ENCODE peak calls at places on chromosomes 3 and 15, in nine cellular contexts. B is IMR-90, M is choroid plexus epithelial cell, Q is cardiac muscle cell, P is Peyer's patch, S is spleen, H is neural progenitor cell, Y is pancreas, U is uterus. T is an unnamed sample.

GRCh38 chr3:78140866-78141658 is 1101.2 kb downstream of the ROBO2 start:
- DNase-seq in M (peak), B (peak), Y (no peak), S (no peak), P (no peak), U (no peak), Q (peak), H (no peak), T (no peak)

GRCh38 chr3:131142580-131142979 is 115.9 kb downstream of the NEK11 start:
- DNase-seq in Y (no peak), B (peak), H (no peak), M (peak), P (no peak), S (no peak), Q (peak), U (no peak), T (no peak)

GRCh38 chr3:34212175-34212574 is 413.7 kb downstream of the PDCD6IP start:
- DNase-seq in M (peak), Y (no peak), S (no peak), U (no peak), P (no peak), H (no peak), B (no peak), Q (no peak), T (no peak)

GRCh38 chr3:149941946-149942345 is 28.7 kb downstream of the PFN2 start:
- DNase-seq in S (no peak), Y (no peak), Q (no peak), U (no peak), M (no peak), B (no peak), H (no peak), P (no peak), T (no peak)

GRCh38 chr15:68783226-68784054 is 37.3 kb downstream of the ANP32A start:
- DNase-seq in B (no peak), P (peak), Q (no peak), U (no peak), H (peak), S (peak), M (peak), Y (peak), T (no peak)

GRCh38 chr3:126959144-126959920 is 23.6 kb upstream of the PLXNA1 start:
- DNase-seq in S (peak), U (no peak), M (no peak), Q (no peak), Y (no peak), H (no peak), B (no peak), P (no peak), T (no peak)

GRCh38 chr3:10994311-10994710 is 1.8 kb downstream of the SLC6A1 start:
- DNase-seq in S (no peak), P (no peak), Q (no peak), Y (no peak), M (no peak), H (peak), B (no peak), U (no peak), T (no peak)

GRCh38 chr15:60115579-60116415 is 111.7 kb downstream of the FOXB1 start:
- DNase-seq in Q (peak), P (no peak), H (no peak), U (no peak), B (peak), M (peak), S (no peak), Y (no peak), T (no peak)

GRCh38 chr15:94840794-94841587 is 609.6 kb downstream of the MCTP2 start:
- DNase-seq in S (no peak), B (peak), H (no peak), U (no peak), P (no peak), M (peak), Q (no peak), Y (no peak), T (no peak)

GRCh38 chr3:195582947-195583346 is 793 bp downstream of the APOD start:
- DNase-seq in Y (no peak), B (no peak), H (no peak), S (no peak), P (no peak), Q (no peak), U (no peak), M (peak), T (no peak)

GRCh38 chr3:193982258-193982659 is 153.7 kb upstream of the HES1 start:
- DNase-seq in P (no peak), U (peak), B (no peak), Q (peak), S (peak), M (no peak), H (no peak), Y (peak), T (no peak)

GRCh38 chr3:20123121-20123652 is 62.8 kb downstream of the SGO1 start:
- DNase-seq in B (no peak), H (no peak), U (no peak), S (no peak), Q (no peak), M (no peak), P (no peak), Y (no peak), T (no peak)

GRCh38 chr3:129107793-129108192 is 13.8 kb downstream of the RAB43 start:
- DNase-seq in B (no peak), P (no peak), H (no peak), S (no peak), U (no peak), Y (no peak), M (no peak), Q (no peak), T (no peak)

GRCh38 chr3:117793684-117794304 is 1084.2 kb downstream of the TUSC7 start:
- DNase-seq in B (peak), Q (peak), U (no peak), Y (no peak), M (peak), P (no peak), S (no peak), H (no peak), T (no peak)

GRCh38 chr3:100084100-100084806 is 30.0 kb downstream of the FILIP1L start:
- DNase-seq in B (no peak), Y (no peak), M (no peak), P (no peak), U (no peak), S (no peak), Q (no peak), H (no peak), T (no peak)

GRCh38 chr3:193378706-193379105 is at the start of gene ATP13A5:
- DNase-seq in S (no peak), P (no peak), B (no peak), U (no peak), Y (no peak), H (no peak), Q (no peak), M (no peak), T (no peak)

GRCh38 chr15:58539548-58539947 is 107.8 kb downstream of the LIPC start:
- DNase-seq in U (no peak), B (no peak), M (no peak), Y (no peak), P (no peak), Q (no peak), S (no peak), H (no peak), T (no peak)

GRCh38 chr15:39961051-39961450 is 27.1 kb downstream of the EIF2AK4 start:
- DNase-seq in S (no peak), B (peak), Y (no peak), H (no peak), M (no peak), P (no peak), Q (no peak), U (no peak), T (no peak)

GRCh38 chr15:76337739-76338554 is 1.4 kb downstream of the ISL2 start:
- DNase-seq in P (no peak), S (peak), Q (no peak), M (no peak), Y (no peak), B (no peak), H (peak), U (no peak), T (no peak)

GRCh38 chr3:127407026-127407939 is 119.4 kb upstream of the PRR20G start:
- DNase-seq in Q (no peak), B (no peak), P (no peak), S (peak), U (no peak), H (no peak), M (no peak), Y (no peak), T (no peak)

GRCh38 chr3:115245437-115245836 is 98.3 kb upstream of the ZBTB20 start:
- DNase-seq in P (no peak), U (no peak), Y (no peak), M (peak), S (no peak), Q (peak), B (peak), H (no peak), T (no peak)

GRCh38 chr15:34436956-34437442 is 609 bp downstream of the GOLGA8A start:
- DNase-seq in Q (peak), P (peak), Y (no peak), B (peak), M (peak), U (no peak), H (peak), S (peak), T (no peak)

GRCh38 chr3:123296836-123297626 is 95.3 kb downstream of the SEC22A start:
- DNase-seq in B (no peak), U (no peak), M (no peak), H (no peak), P (no peak), Y (no peak), Q (no peak), S (no peak), T (peak)

GRCh38 chr3:38125305-38126120 is 11.4 kb downstream of the ACAA1 start:
- DNase-seq in B (no peak), U (no peak), P (peak), Q (no peak), H (no peak), M (no peak), S (no peak), Y (no peak), T (no peak)

GRCh38 chr3:33717616-33717865 is 513 bp downstream of the CLASP2 start:
- DNase-seq in B (peak), Q (peak), H (peak), P (peak), Y (peak), M (no peak), S (peak), U (peak), T (peak)

GRCh38 chr3:51942603-51943450 is 664 bp downstream of the PARP3 start:
- DNase-seq in M (peak), Y (peak), U (peak), S (peak), B (peak), P (peak), Q (peak), H (no peak), T (peak)

GRCh38 chr3:44468572-44469520 is 8.6 kb downstream of the ZNF445 start:
- DNase-seq in Y (no peak), H (no peak), M (peak), B (peak), Q (peak), S (no peak), U (no peak), P (no peak), T (no peak)

GRCh38 chr3:138426211-138426610 is 8.2 kb upstream of the ESYT3 start:
- DNase-seq in Q (peak), S (no peak), P (no peak), M (peak), Y (no peak), B (peak), U (no peak), H (peak), T (no peak)

GRCh38 chr3:194421-194820 is 2.1 kb upstream of the CHL1 start:
- DNase-seq in H (no peak), B (no peak), S (no peak), U (no peak), Y (no peak), P (no peak), Q (no peak), M (no peak), T (no peak)

GRCh38 chr15:58528197-58528870 is 96.5 kb downstream of the LIPC start:
- DNase-seq in B (peak), S (no peak), U (no peak), M (peak), P (no peak), Y (peak), Q (peak), H (no peak), T (no peak)

GRCh38 chr3:178083906-178084823 is 452.1 kb upstream of the KCNMB2 start:
- DNase-seq in U (no peak), B (no peak), Y (no peak), Q (peak), M (peak), H (peak), S (no peak), P (no peak), T (no peak)
- TF ChIP-seq CTCF in U (peak), B (peak), Y (peak), Q (peak), M (peak), H (peak), S (no peak), P (peak), T (peak)

DNA sequence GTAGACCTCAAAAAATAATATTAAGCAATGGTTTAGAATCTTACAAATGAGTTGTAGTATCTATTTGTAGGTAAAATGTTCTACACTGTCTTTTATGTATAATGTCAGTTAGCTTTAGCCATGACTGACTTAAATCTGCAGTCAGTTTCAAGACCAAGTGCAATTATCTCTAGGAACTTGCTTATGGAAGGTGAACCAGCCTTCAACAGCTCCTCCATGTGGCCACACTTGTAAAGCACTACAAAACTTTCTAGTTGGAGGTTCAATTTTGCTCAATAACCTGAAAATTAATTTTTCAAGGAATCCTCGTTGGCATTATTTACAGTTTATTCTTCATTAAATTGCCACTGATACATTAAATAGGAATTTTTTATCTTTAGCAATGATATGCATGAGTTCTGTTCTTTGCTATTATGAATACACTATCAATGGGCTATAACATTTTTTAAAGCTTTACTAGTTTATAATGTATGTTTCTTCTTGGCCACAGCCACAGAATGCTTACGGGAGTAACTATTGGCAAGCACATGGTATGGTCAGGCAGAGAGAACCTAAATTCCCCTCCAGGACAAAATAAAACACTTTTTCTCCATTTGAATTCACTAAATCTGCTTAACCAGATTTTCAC is 315.3 kb upstream of the UBE2E2 start:
- DNase-seq in H (peak), S (no peak), M (peak), B (peak), P (no peak), U (no peak), Y (no peak), Q (peak), T (no peak)
- TF ChIP-seq CTCF in H (peak), S (no peak), M (peak), B (peak), P (peak), U (peak), Y (peak), Q (peak), T (peak)

GRCh38 chr3:96756516-96756915 is 57.9 kb upstream of the EPHA6 start:
- DNase-seq in S (no peak), Y (no peak), M (no peak), U (no peak), B (no peak), P (no peak), Q (no peak), H (no peak), T (no peak)

GRCh38 chr3:96755519-96755918 is 58.9 kb upstream of the EPHA6 start:
- DNase-seq in P (no peak), Q (no peak), U (no peak), Y (no peak), H (no peak), S (no peak), M (no peak), B (no peak), T (no peak)

GRCh38 chr3:96760956-96761355 is 53.4 kb upstream of the EPHA6 start:
- DNase-seq in B (no peak), Q (no peak), P (no peak), S (no peak), U (no peak), H (no peak), Y (no peak), M (no peak), T (no peak)
- TF ChIP-seq CTCF in B (no peak), Q (no peak), P (no peak), S (no peak), U (no peak), H (no peak), Y (no peak), M (no peak), T (no peak)

GRCh38 chr15:41429003-41429890 is 12.4 kb downstream of the RTF1 start:
- DNase-seq in S (no peak), U (no peak), H (no peak), B (peak), Y (no peak), M (peak), Q (peak), P (no peak), T (no peak)

GRCh38 chr15:41423979-41424659 is 7.2 kb downstream of the RTF1 start:
- DNase-seq in U (no peak), H (no peak), P (no peak), Y (no peak), Q (no peak), B (no peak), M (no peak), S (no peak), T (no peak)

DNA sequence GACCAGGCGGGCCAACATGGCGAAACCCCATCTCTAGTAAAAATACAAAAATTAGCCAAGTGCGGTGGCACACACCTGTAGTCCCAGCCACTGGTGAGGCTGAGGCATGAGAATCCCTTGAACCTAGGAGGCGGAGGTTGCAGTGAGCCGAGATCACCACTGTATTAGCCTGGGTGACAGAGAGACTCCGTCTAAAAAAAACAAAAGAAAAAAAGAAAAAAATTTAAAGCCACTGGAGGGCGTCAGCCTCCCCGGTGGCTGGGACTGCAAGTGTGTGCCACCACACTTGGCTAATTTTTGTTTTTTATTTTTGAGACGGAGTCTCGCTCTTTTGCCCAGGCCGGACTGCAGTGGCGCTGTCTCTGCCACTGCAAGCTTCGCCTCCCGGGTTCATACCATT is 7.9 kb downstream of the RTF1 start:
- DNase-seq in Y (no peak), Q (no peak), U (no peak), B (no peak), P (no peak), S (no peak), H (no peak), M (no peak), T (no peak)
- TF ChIP-seq CTCF in Y (no peak), Q (no peak), U (no peak), B (no peak), P (no peak), S (no peak), H (no peak), M (no peak), T (no peak)

GRCh38 chr3:197378987-197379718 is 80.7 kb upstream of the DLG1 start:
- DNase-seq in P (no peak), Y (no peak), U (no peak), H (no peak), Q (no peak), B (no peak), M (no peak), S (peak), T (no peak)
- TF ChIP-seq CTCF in P (no peak), Y (no peak), U (no peak), H (no peak), Q (no peak), B (no peak), M (no peak), S (no peak), T (no peak)